ENCODE peak calls at places on chromosomes 2 and 18, in eight cellular contexts. V, D, Z, X, I, C, M and W are unnamed samples.

GRCh38 chr2:39778775-39779751 is at the start of gene THUMPD2:
- DNase-seq in I (peak), Z (peak), X (peak), M (peak), V (peak), D (peak), C (peak), W (peak)

GRCh38 chr2:20611077-20611843 is 39.6 kb downstream of the HS1BP3 start:
- DNase-seq in I (peak), C (no peak), D (no peak), M (peak), X (peak), Z (no peak), V (peak), W (peak)

GRCh38 chr2:229520582-229521221 is 193.7 kb downstream of the DNER start:
- DNase-seq in M (no peak), C (no peak), I (no peak), X (peak), V (no peak), D (no peak), Z (no peak), W (no peak)

GRCh38 chr2:195486987-195487644 is 169.9 kb upstream of the SLC39A10 start:
- DNase-seq in V (no peak), M (no peak), X (no peak), C (no peak), D (no peak), Z (no peak), I (no peak), W (no peak)

GRCh38 chr2:229243880-229244560 is 27.1 kb downstream of the PID1 start:
- DNase-seq in D (no peak), I (peak), C (no peak), Z (no peak), V (no peak), X (no peak), M (no peak), W (no peak)

GRCh38 chr2:70523996-70524965 is 29.3 kb downstream of the TGFA start:
- DNase-seq in D (no peak), M (no peak), Z (no peak), X (peak), C (peak), I (peak), V (peak), W (peak)

GRCh38 chr2:83574614-83575013 is 884.5 kb downstream of the SUCLG1 start:
- DNase-seq in D (no peak), C (no peak), X (no peak), M (no peak), I (no peak), Z (no peak), V (no peak), W (no peak)

GRCh38 chr2:54916637-54917036 is 133.6 kb downstream of the RTN4 start:
- DNase-seq in Z (no peak), X (no peak), V (no peak), I (no peak), C (no peak), M (no peak), D (no peak), W (no peak)

GRCh38 chr18:11747286-11747685 is 58.2 kb downstream of the GNAL start:
- DNase-seq in C (no peak), V (no peak), I (no peak), D (no peak), X (no peak), Z (no peak), M (no peak), W (no peak)

GRCh38 chr2:96788393-96789244 is 27.4 kb upstream of the CNNM3 start:
- DNase-seq in V (no peak), Z (no peak), X (peak), I (peak), D (no peak), C (no peak), M (peak), W (peak)

GRCh38 chr2:85312404-85312803 is 15.4 kb downstream of the TGOLN2 start:
- DNase-seq in Z (no peak), V (no peak), X (no peak), I (no peak), C (no peak), M (no peak), D (no peak), W (no peak)

GRCh38 chr2:197908940-197909339 is 104.5 kb downstream of the PLCL1 start:
- DNase-seq in M (no peak), D (no peak), I (no peak), C (no peak), V (no peak), Z (no peak), X (no peak), W (no peak)

GRCh38 chr18:8654482-8655451 is 45.5 kb downstream of the RAB12 start:
- DNase-seq in X (no peak), Z (no peak), I (no peak), D (no peak), C (no peak), V (peak), M (no peak), W (no peak)

GRCh38 chr2:198214108-198214736 is 409.8 kb downstream of the PLCL1 start:
- DNase-seq in X (no peak), Z (no peak), C (no peak), V (no peak), M (no peak), I (no peak), D (no peak), W (no peak)

GRCh38 chr2:71864085-71864484 is 283.6 kb downstream of the CYP26B1 start:
- DNase-seq in D (no peak), V (no peak), C (no peak), I (no peak), M (no peak), Z (no peak), X (no peak), W (no peak)

GRCh38 chr2:128777091-128778045 is 458.7 kb upstream of the HS6ST1 start:
- DNase-seq in I (no peak), D (no peak), V (no peak), X (no peak), C (no peak), M (no peak), Z (no peak), W (no peak)

GRCh38 chr18:44638141-44638540 is 42.5 kb upstream of the SETBP1 start:
- DNase-seq in I (no peak), C (no peak), Z (no peak), M (no peak), X (no peak), V (no peak), D (no peak), W (no peak)

GRCh38 chr2:39377226-39377939 is 59.7 kb downstream of the MAP4K3 start:
- DNase-seq in D (no peak), Z (no peak), X (no peak), V (no peak), C (no peak), M (no peak), I (no peak), W (no peak)

GRCh38 chr2:145615626-145616025 is 1095.7 kb upstream of the ZEB2 start:
- DNase-seq in C (no peak), V (no peak), M (no peak), X (no peak), D (no peak), Z (no peak), I (no peak), W (no peak)

GRCh38 chr2:129464631-129465030 is 514.8 kb upstream of the RAB6C start:
- DNase-seq in M (no peak), X (no peak), I (no peak), D (no peak), C (no peak), V (no peak), Z (no peak), W (no peak)

GRCh38 chr18:2905802-2906521 is 59.2 kb downstream of the EMILIN2 start:
- DNase-seq in C (no peak), D (peak), X (peak), Z (peak), I (peak), V (peak), M (no peak), W (peak)

GRCh38 chr2:239811001-239811798 is 213.9 kb downstream of the NDUFA10 start:
- DNase-seq in M (no peak), D (no peak), I (no peak), C (no peak), Z (no peak), X (no peak), V (peak), W (peak)

GRCh38 chr2:119111115-119111975 is 47.2 kb downstream of the C1QL2 start:
- DNase-seq in M (no peak), V (peak), D (no peak), X (no peak), Z (no peak), C (no peak), I (no peak), W (no peak)

GRCh38 chr18:41459657-41460056 is 495.4 kb upstream of the PIK3C3 start:
- DNase-seq in D (no peak), V (no peak), C (no peak), M (no peak), Z (no peak), I (no peak), X (no peak), W (no peak)

GRCh38 chr18:55421612-55422381 is 166.2 kb downstream of the TCF4 start:
- DNase-seq in I (no peak), M (no peak), V (no peak), D (no peak), C (peak), X (no peak), Z (no peak), W (no peak)

GRCh38 chr2:132253496-132254305 is 91.9 kb upstream of the ANKRD30BL start:
- DNase-seq in M (no peak), D (no peak), V (peak), C (no peak), X (no peak), Z (no peak), I (no peak), W (peak)

GRCh38 chr2:68423966-68424650 is 43.0 kb downstream of the FBXO48 start:
- DNase-seq in D (no peak), M (no peak), X (no peak), Z (no peak), I (no peak), C (no peak), V (no peak), W (no peak)

GRCh38 chr2:230335461-230335863 is 8.5 kb downstream of the SP140L start:
- DNase-seq in X (no peak), D (no peak), Z (no peak), V (no peak), C (no peak), M (no peak), I (no peak), W (no peak)

GRCh38 chr2:198164843-198165242 is 360.4 kb downstream of the PLCL1 start:
- DNase-seq in I (no peak), M (no peak), V (no peak), C (no peak), Z (no peak), D (no peak), X (no peak), W (no peak)

GRCh38 chr2:105842555-105842954 is 97.8 kb downstream of the NCK2 start:
- DNase-seq in D (no peak), M (no peak), Z (no peak), C (no peak), V (no peak), X (no peak), I (no peak), W (no peak)

GRCh38 chr18:9688036-9688741 is 19.9 kb upstream of the RAB31 start:
- DNase-seq in I (no peak), V (no peak), C (no peak), X (no peak), M (no peak), D (no peak), Z (no peak), W (no peak)

GRCh38 chr2:27085670-27086089 is 892 bp upstream of the KHK start:
- DNase-seq in M (peak), C (peak), X (peak), D (no peak), V (peak), Z (peak), I (peak), W (peak)

GRCh38 chr2:107648781-107649413 is 177.8 kb upstream of the RGPD4 start:
- DNase-seq in X (no peak), D (no peak), C (no peak), M (no peak), I (no peak), V (peak), Z (peak), W (no peak)

GRCh38 chr2:226733189-226733858 is 66.3 kb downstream of the IRS1 start:
- DNase-seq in V (no peak), I (peak), M (no peak), X (no peak), Z (no peak), C (no peak), D (no peak), W (no peak)

GRCh38 chr2:223469270-223470057 is 132.7 kb downstream of the SCG2 start:
- DNase-seq in C (no peak), D (no peak), I (peak), X (peak), V (no peak), M (no peak), Z (no peak), W (peak)

GRCh38 chr18:75204978-75205759 is 3.8 kb downstream of the PTGR3 start:
- DNase-seq in Z (peak), D (no peak), C (no peak), V (peak), X (no peak), M (no peak), I (no peak), W (no peak)

GRCh38 chr18:61333271-61333745 is at the start of gene CDH20:
- DNase-seq in D (no peak), I (no peak), X (no peak), Z (peak), C (no peak), V (peak), M (peak), W (no peak)
- H3K4me3 ChIP-seq in D (no peak), I (no peak), X (peak), Z (peak), C (peak), V (peak), M (peak), W (peak)

DNA sequence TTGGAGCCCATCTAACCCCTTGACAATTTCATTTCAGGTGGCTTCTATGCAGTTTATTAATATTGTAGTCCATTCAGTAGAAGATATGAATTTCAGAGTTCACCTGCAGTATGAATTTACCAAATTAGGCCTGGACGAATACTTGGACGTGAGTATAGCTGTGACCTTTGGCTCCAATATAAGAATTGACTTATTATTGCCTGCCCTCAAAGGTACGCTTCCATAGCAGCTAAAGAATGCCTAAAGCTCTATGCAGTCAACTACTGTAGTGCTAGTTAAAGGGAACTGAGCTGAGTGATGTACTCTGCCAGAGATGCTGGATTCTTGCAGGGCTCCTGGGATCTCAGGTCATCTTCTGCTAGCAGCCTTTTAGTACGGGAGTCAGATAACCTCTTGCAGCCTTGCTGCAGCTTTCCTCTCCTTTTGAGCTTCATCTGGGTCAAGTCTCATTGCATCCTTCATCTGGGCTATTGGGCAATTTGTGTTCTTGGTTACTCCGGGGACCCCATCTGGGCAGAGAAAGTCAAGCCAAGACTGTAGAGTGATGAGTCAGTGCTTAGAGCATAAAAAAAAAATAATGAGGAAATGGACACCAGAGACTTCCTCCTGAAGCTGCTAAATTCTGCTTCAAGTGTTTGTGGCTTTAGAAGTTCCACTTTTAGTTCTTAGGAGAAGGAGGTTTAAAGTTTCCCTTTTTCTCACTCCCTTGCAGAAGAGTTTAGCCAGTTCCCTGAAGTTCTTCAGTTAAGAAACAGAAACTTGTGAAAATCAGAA is 105.6 kb downstream of the PRPF40A start:
- DNase-seq in X (peak), Z (no peak), V (no peak), D (no peak), I (peak), C (no peak), M (no peak), W (no peak)
- TF ChIP-seq CTCF in X (no peak), Z (no peak), V (no peak), D (no peak), I (no peak), C (no peak), M (no peak), W (no peak)

GRCh38 chr2:232132179-232132578 is 170.7 kb downstream of the DIS3L2 start:
- DNase-seq in X (no peak), Z (no peak), D (no peak), I (no peak), M (no peak), V (no peak), C (no peak), W (no peak)
- H3K27ac ChIP-seq in X (no peak), Z (no peak), D (no peak), I (no peak), M (no peak), V (no peak), C (no peak), W (no peak)

GRCh38 chr2:9752441-9753275 is 90.6 kb upstream of the TAF1B start:
- DNase-seq in V (no peak), C (no peak), D (peak), I (no peak), Z (no peak), X (no peak), M (no peak), W (no peak)
- H3K4me3 ChIP-seq in V (no peak), C (no peak), D (no peak), I (no peak), Z (no peak), X (no peak), M (no peak), W (no peak)

GRCh38 chr2:5756266-5756665 is 64.1 kb downstream of the SOX11 start:
- DNase-seq in Z (no peak), D (no peak), C (no peak), M (no peak), X (no peak), I (no peak), V (no peak), W (no peak)
- TF ChIP-seq CTCF in Z (no peak), D (no peak), C (no peak), M (no peak), X (no peak), I (no peak), V (no peak), W (no peak)

GRCh38 chr18:59988098-59988706 is 88.4 kb downstream of the PMAIP1 start:
- DNase-seq in I (peak), X (no peak), V (peak), D (peak), C (peak), Z (peak), M (no peak), W (no peak)

GRCh38 chr18:59987102-59987501 is 87.3 kb downstream of the PMAIP1 start:
- DNase-seq in V (no peak), C (no peak), Z (no peak), D (no peak), M (no peak), I (no peak), X (no peak), W (no peak)

GRCh38 chr18:59983506-59983905 is 83.7 kb downstream of the PMAIP1 start:
- DNase-seq in X (no peak), I (no peak), V (no peak), C (no peak), M (no peak), D (no peak), Z (no peak), W (no peak)

GRCh38 chr18:59986139-59986538 is 86.3 kb downstream of the PMAIP1 start:
- DNase-seq in V (no peak), M (no peak), I (no peak), D (no peak), Z (no peak), C (no peak), X (no peak), W (peak)

GRCh38 chr18:59985289-59985688 is 85.5 kb downstream of the PMAIP1 start:
- DNase-seq in V (no peak), M (no peak), Z (no peak), X (no peak), C (no peak), D (no peak), I (no peak), W (no peak)
- H3K27ac ChIP-seq in V (no peak), M (no peak), Z (no peak), X (no peak), C (no peak), D (no peak), I (no peak), W (no peak)